ENCODE peak calls at places on chromosome 16, in six cellular contexts. R, I, B, D, J and F are unnamed samples.

GRCh38 chr16:56450275-56450889 is 750 bp downstream of the NUDT21 start:
- DNase-seq in R (no peak), I (no peak), B (no peak), D (peak; percentile 34), J (no peak), F (peak; percentile 3)

GRCh38 chr16:919658-920631 is 50.8 kb downstream of the LMF1 start:
- DNase-seq in R (no peak), I (no peak), B (no peak), D (no peak), J (no peak), F (no peak)

GRCh38 chr16:48013476-48013875 is 142.3 kb downstream of the ABCC12 start:
- DNase-seq in R (peak; percentile 8), I (no peak), B (no peak), D (no peak), J (no peak), F (peak; percentile 98)

GRCh38 chr16:56041556-56042140 is 149.6 kb upstream of the GNAO1 start:
- DNase-seq in R (peak; percentile 8), I (peak; percentile 2), B (peak; percentile 31), D (peak; percentile 76), J (peak; percentile 14), F (peak; percentile 31)

GRCh38 chr16:4654946-4655590 is 30.4 kb downstream of the MGRN1 start:
- DNase-seq in R (no peak), I (no peak), B (no peak), D (no peak), J (no peak), F (no peak)

GRCh38 chr16:69410285-69410990 is 14.0 kb upstream of the CYB5B start:
- DNase-seq in R (no peak), I (no peak), B (no peak), D (no peak), J (no peak), F (peak; percentile 87)

GRCh38 chr16:1488054-1488601 is 616 bp downstream of the PTX4 start:
- DNase-seq in R (no peak), I (no peak), B (no peak), D (no peak), J (no peak), F (no peak)

GRCh38 chr16:57675752-57676623 is 7.9 kb downstream of the ADGRG3 start:
- DNase-seq in R (no peak), I (no peak), B (no peak), D (peak; percentile 65), J (no peak), F (no peak)

GRCh38 chr16:87968541-87968940 is 17.3 kb downstream of the BANP start:
- DNase-seq in R (no peak), I (no peak), B (no peak), D (no peak), J (no peak), F (no peak)

GRCh38 chr16:85592700-85593502 is 20.2 kb upstream of the GSE1 start:
- DNase-seq in R (no peak), I (no peak), B (no peak), D (no peak), J (no peak), F (no peak)

GRCh38 chr16:80527297-80527696 is 13.5 kb upstream of the DYNLRB2 start:
- DNase-seq in R (no peak), I (peak; percentile 5), B (no peak), D (peak; percentile 67), J (peak; percentile 12), F (no peak)

GRCh38 chr16:24853169-24853824 is 7.5 kb downstream of the SLC5A11 start:
- DNase-seq in R (no peak), I (no peak), B (no peak), D (no peak), J (no peak), F (peak; percentile 37)

GRCh38 chr16:89785523-89786155 is 30.8 kb downstream of the FANCA start:
- DNase-seq in R (no peak), I (peak; percentile 28), B (no peak), D (no peak), J (peak; percentile 28), F (no peak)

GRCh38 chr16:69483611-69484010 is 59.2 kb downstream of the CYB5B start:
- DNase-seq in R (no peak), I (no peak), B (no peak), D (peak; percentile 80), J (no peak), F (no peak)

GRCh38 chr16:72847187-72848044 is 200.5 kb downstream of the ZFHX3 start:
- DNase-seq in R (no peak), I (no peak), B (no peak), D (peak; percentile 66), J (no peak), F (peak; percentile 31)

GRCh38 chr16:1871974-1872635 is at the start of gene MEIOB:
- DNase-seq in R (no peak), I (peak; percentile 5), B (no peak), D (peak; percentile 87), J (peak; percentile 30), F (peak; percentile 8)

GRCh38 chr16:27195941-27196595 is 7.3 kb upstream of the KDM8 start:
- DNase-seq in R (no peak), I (peak; percentile 26), B (no peak), D (no peak), J (no peak), F (no peak)

GRCh38 chr16:50305441-50306061 is 39.2 kb downstream of the ADCY7 start:
- DNase-seq in R (no peak), I (no peak), B (no peak), D (no peak), J (no peak), F (no peak)

GRCh38 chr16:70253291-70254094 is 1.8 kb upstream of the EXOSC6 start:
- DNase-seq in R (no peak), I (no peak), B (no peak), D (peak; percentile 67), J (peak; percentile 26), F (peak; percentile 44)

GRCh38 chr16:48300391-48300856 is 53.1 kb upstream of the ABCC11 start:
- DNase-seq in R (no peak), I (no peak), B (no peak), D (no peak), J (no peak), F (peak; percentile 13)

GRCh38 chr16:79618712-79619050 is 18.1 kb upstream of the MAF start:
- DNase-seq in R (no peak), I (no peak), B (no peak), D (no peak), J (no peak), F (no peak)

GRCh38 chr16:77782694-77783093 is 5.7 kb upstream of the VAT1L start:
- DNase-seq in R (no peak), I (no peak), B (no peak), D (no peak), J (no peak), F (peak; percentile 57)

GRCh38 chr16:62732101-62732500 is 695.9 kb upstream of the CDH8 start:
- DNase-seq in R (no peak), I (no peak), B (no peak), D (no peak), J (no peak), F (no peak)